ENCODE peak calls at places on chromosomes 7 and 10, in seven cellular contexts. B is vagina; S is SK-N-SH; W is colonic mucosa; X is PC-9; A is CD4-positive, alpha-beta memory T cell; L is heart left ventricle. Y is an unnamed sample.

GRCh38 chr10:97883092-97883485 is 33.4 kb downstream of the GOLGA7B start:
- DNase-seq in A (no peak), L (no peak), W (no peak), B (no peak), X (no peak), S (no peak), Y (no peak)

GRCh38 chr10:128751284-128751683 is 625.1 kb upstream of the MKI67 start:
- DNase-seq in L (peak; percentile 38), W (no peak), B (no peak), X (no peak), S (no peak), A (no peak), Y (no peak)

GRCh38 chr10:30463944-30464451 is 30.0 kb downstream of the MAP3K8 start:
- DNase-seq in W (no peak), S (no peak), B (no peak), X (peak; percentile 4), A (no peak), L (no peak), Y (no peak)

GRCh38 chr10:13526952-13527863 is 1.6 kb downstream of the BEND7 start:
- DNase-seq in L (no peak), W (no peak), A (no peak), S (no peak), B (no peak), X (no peak), Y (no peak)

GRCh38 chr7:1644341-1645070 is 25.6 kb upstream of the ELFN1 start:
- DNase-seq in A (no peak), W (no peak), X (no peak), B (no peak), S (no peak), L (peak; percentile 22), Y (no peak)

GRCh38 chr7:139095194-139095659 is 14.3 kb downstream of the ZC3HAV1 start:
- DNase-seq in W (peak; percentile 41), X (no peak), L (no peak), S (no peak), A (peak; percentile 94), B (no peak), Y (peak; percentile 97)

GRCh38 chr7:143025331-143025730 is 1.6 kb downstream of the OR9A2 start:
- DNase-seq in L (no peak), A (no peak), S (no peak), X (no peak), B (no peak), W (no peak), Y (no peak)

GRCh38 chr7:12490105-12490688 is 80.3 kb upstream of the SCIN start:
- DNase-seq in W (no peak), A (peak; percentile 13), X (no peak), B (no peak), S (peak; percentile 59), L (no peak), Y (peak; percentile 21)

GRCh38 chr10:14688606-14689005 is 86.1 kb downstream of the FAM107B start:
- DNase-seq in W (no peak), X (no peak), B (no peak), S (peak; percentile 44), A (no peak), L (no peak), Y (no peak)

GRCh38 chr7:47600199-47601118 is 18.5 kb upstream of the TNS3 start:
- DNase-seq in X (peak; percentile 70), A (no peak), S (no peak), W (no peak), B (no peak), L (no peak), Y (no peak)

GRCh38 chr7:140206963-140207362 is 30.2 kb upstream of the KDM7A start:
- DNase-seq in A (no peak), X (no peak), L (no peak), W (no peak), S (no peak), B (no peak), Y (peak; percentile 36)

GRCh38 chr10:96700477-96701099 is 19.7 kb downstream of the PIK3AP1 start:
- DNase-seq in S (no peak), X (no peak), L (peak; percentile 47), A (no peak), W (no peak), B (no peak), Y (no peak)

GRCh38 chr7:139505563-139505962 is 17.9 kb upstream of the CLEC2L start:
- DNase-seq in A (no peak), L (no peak), W (no peak), S (peak; percentile 41), X (no peak), B (no peak), Y (peak; percentile 35)

GRCh38 chr10:62636825-62637248 is 167.7 kb upstream of the ADO start:
- DNase-seq in X (no peak), L (no peak), S (no peak), A (no peak), W (no peak), B (no peak), Y (no peak)

GRCh38 chr7:136391371-136391770 is 414.2 kb upstream of the MTPN start:
- DNase-seq in S (no peak), L (no peak), W (no peak), X (no peak), B (no peak), A (no peak), Y (no peak)

GRCh38 chr7:66700633-66701131 is 39.9 kb upstream of the RABGEF1 start:
- DNase-seq in S (no peak), B (no peak), L (no peak), A (no peak), W (no peak), X (no peak), Y (no peak)

GRCh38 chr10:86960863-86961434 is 2.5 kb downstream of the SNCG start:
- DNase-seq in W (no peak), L (peak; percentile 22), S (no peak), X (no peak), B (no peak), A (no peak), Y (no peak)

GRCh38 chr10:117165557-117166419 is 27.7 kb upstream of the VAX1 start:
- DNase-seq in W (no peak), A (no peak), B (no peak), X (peak; percentile 53), L (peak; percentile 44), S (peak; percentile 89), Y (no peak)

GRCh38 chr7:121032645-121033460 is 44.3 kb downstream of the CPED1 start:
- DNase-seq in W (no peak), L (no peak), B (no peak), X (no peak), A (no peak), S (no peak), Y (no peak)

GRCh38 chr7:131467788-131468187 is 88.6 kb downstream of the PODXL start:
- DNase-seq in X (no peak), W (no peak), L (no peak), B (no peak), S (no peak), A (no peak), Y (no peak)

GRCh38 chr10:34319197-34319846 is 495.8 kb downstream of the PARD3 start:
- DNase-seq in S (peak; percentile 9), B (no peak), A (no peak), L (peak; percentile 26), X (peak; percentile 48), W (peak; percentile 57), Y (no peak)

GRCh38 chr10:20768849-20769248 is 128.3 kb downstream of the NEBL start:
- DNase-seq in S (peak; percentile 4), A (no peak), W (no peak), L (no peak), X (no peak), B (no peak), Y (no peak)

GRCh38 chr10:14325325-14325955 is 5.3 kb downstream of the FRMD4A start:
- DNase-seq in A (peak; percentile 11), L (peak; percentile 38), S (no peak), B (no peak), X (peak; percentile 8), W (peak; percentile 50), Y (peak; percentile 11)

DNA sequence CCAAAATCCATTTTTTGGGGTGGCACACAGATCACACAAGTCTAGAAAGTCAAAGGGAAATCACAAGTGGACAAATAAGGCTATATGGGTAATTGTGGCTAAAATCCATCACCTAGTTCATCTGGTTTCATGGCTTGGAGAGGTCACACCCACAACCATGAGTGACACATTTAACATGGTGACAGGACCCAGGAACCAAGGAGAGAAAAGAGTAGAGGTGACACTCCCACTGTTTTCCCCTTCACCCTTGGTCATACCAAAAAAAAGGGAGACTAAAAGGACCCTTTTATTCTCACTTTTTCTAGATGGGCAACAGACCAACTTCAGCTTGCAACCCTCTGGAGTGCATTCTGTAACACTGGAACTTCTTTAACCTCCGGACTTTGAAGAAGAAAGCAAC is 46.2 kb upstream of the ZNF107 start:
- DNase-seq in W (no peak), L (no peak), S (no peak), A (no peak), X (no peak), B (no peak), Y (no peak)
- H3K27ac ChIP-seq in W (no peak overlapping the region), L (no peak overlapping the region), S (no peak overlapping the region), A (no peak overlapping the region), X (no peak overlapping the region), B (no peak overlapping the region), Y (no peak overlapping the region)

DNA sequence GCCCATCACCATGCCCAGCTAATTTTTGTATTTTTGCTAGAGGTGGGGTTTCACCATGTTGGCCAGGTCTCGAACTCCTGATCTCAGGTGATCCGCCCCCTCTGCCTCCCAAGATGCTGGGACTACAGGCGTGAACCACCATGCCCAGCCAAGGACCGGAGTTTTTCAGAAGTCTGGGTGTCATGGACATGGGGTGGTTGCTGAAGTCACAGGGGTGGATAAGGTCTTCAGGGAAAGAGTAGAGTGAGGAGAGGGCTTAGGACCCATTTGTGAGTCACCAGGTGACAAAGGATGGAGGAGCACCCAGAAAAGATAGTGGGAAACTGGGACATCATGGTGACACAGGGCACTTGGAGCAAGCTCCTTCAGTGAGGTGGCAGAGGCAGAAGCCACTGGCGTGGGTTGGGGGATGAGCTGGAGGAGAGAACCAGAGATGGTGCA is 2.8 kb upstream of the GPRIN2 start:
- DNase-seq in L (peak; percentile 13), S (no peak), B (no peak), A (no peak), X (no peak), W (peak; percentile 22), Y (no peak)
- H3K27me3 ChIP-seq in L (peaks cover 53% of the 10 kb centered on the region), S (peaks cover 37% of the 10 kb centered on the region), B (peaks cover 4% of the 10 kb centered on the region), A (peaks cover 19% of the 10 kb centered on the region), X (no peaks in the 10 kb centered on the region), W (peaks cover 19% of the 10 kb centered on the region), Y (peaks cover 12% of the 10 kb centered on the region)

DNA sequence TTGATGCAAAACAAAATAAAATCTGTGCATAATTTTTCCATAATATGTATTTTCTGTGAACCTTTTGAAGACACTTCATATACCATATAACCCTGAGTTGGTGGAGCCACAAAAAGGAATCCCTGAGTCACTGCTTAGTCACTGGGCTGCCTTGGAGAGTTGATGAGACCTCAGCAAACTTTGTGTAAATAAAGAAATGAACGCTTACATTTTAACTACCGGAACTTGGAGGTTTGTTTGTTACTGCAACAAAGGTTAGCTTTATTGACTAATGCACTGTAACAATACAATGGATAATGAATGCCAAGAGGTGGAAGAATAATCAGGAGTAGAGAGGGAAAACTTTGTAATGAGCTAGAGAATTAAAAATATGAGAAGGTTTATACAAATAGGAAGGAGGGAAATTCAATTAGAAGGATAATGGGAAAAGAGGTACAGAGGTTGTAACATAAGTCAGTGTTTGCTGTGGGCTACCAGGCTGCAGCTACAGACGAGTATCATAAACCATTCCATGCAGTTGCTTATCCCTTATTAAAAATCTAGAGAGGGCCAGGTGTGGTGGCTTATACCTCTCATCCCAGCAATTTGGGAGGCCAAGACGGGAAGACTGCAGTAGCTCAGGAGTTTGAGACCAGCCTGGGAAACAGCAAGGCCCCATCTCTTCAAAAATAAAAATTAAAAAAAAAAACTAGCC is 1042.1 kb downstream of the TYW1 start:
- DNase-seq in S (no peak), A (no peak), L (no peak), X (no peak), W (no peak), B (no peak), Y (no peak)
- H3K4me3 ChIP-seq in S (no peak overlapping the region), A (no peak overlapping the region), L (no peak overlapping the region), X (no peak overlapping the region), W (no peak overlapping the region), B (no peak overlapping the region), Y (no peak overlapping the region)

GRCh38 chr10:60235001-60235400 is 154.7 kb downstream of the ANK3 start:
- DNase-seq in L (peak; percentile 41), B (no peak), S (no peak), W (no peak), A (no peak), X (no peak), Y (no peak)
- H3K27ac ChIP-seq in L (peak overlapping the region; percentile 23), B (no peak overlapping the region), S (no peak overlapping the region), W (no peak overlapping the region), A (no peak overlapping the region), X (no peak overlapping the region), Y (no peak overlapping the region)